ENCODE peak calls at places on chromosomes 3 and 15, in nine cellular contexts. B is NCI-H1105 treated with DMSO at 0.1 percent for 48 hours, X is GM12892, Y is type B pancreatic cell, E is erythroblast, W is kidney tubule cell, D is epithelial cell of esophagus, U is transverse colon, O is GM12865. N is an unnamed sample.

GRCh38 chr15:70251246-70251990 is 153.7 kb upstream of the TLE3 start:
- DNase-seq in B (peak; percentile 31), D (peak; percentile 55), O (no peak), U (no peak), X (no peak), E (no peak), W (no peak), Y (no peak), N (no peak)

GRCh38 chr3:107085261-107085660 is 292.0 kb upstream of the CCDC54 start:
- DNase-seq in Y (no peak), W (peak; percentile 29), X (no peak), B (no peak), E (no peak), O (no peak), U (no peak), D (no peak), N (no peak)

GRCh38 chr3:40741729-40742128 is 217.0 kb downstream of the ZNF621 start:
- DNase-seq in O (peak; percentile 44), W (peak; percentile 17), D (no peak), Y (no peak), X (no peak), E (no peak), B (peak; percentile 33), U (no peak), N (no peak)

GRCh38 chr3:80785475-80785874 is 976.0 kb downstream of the GBE1 start:
- DNase-seq in B (peak; percentile 9), U (no peak), E (no peak), D (peak; percentile 1), O (no peak), Y (no peak), X (no peak), W (no peak), N (no peak)

GRCh38 chr15:48427960-48428547 is 96.8 kb downstream of the DUT start:
- DNase-seq in U (no peak), W (no peak), X (no peak), E (no peak), B (no peak), O (no peak), D (peak; percentile 12), Y (no peak), N (no peak)

GRCh38 chr3:71585891-71586809 is 2.6 kb upstream of the FOXP1 start:
- DNase-seq in D (peak; percentile 61), W (peak; percentile 58), U (no peak), B (peak; percentile 15), O (peak; percentile 29), E (peak; percentile 31), X (no peak), Y (no peak), N (no peak)

GRCh38 chr3:151171145-151171544 is 31.9 kb downstream of the GPR171 start:
- DNase-seq in B (no peak), Y (no peak), U (peak; percentile 39), E (no peak), O (peak; percentile 61), X (no peak), W (no peak), D (no peak), N (no peak)

GRCh38 chr15:39969871-39970270 is 36.0 kb downstream of the EIF2AK4 start:
- DNase-seq in X (no peak), O (no peak), E (peak; percentile 26), W (peak; percentile 72), Y (no peak), U (peak; percentile 81), B (no peak), D (peak; percentile 93), N (no peak)

GRCh38 chr15:98731712-98732450 is 83.5 kb downstream of the IGF1R start:
- DNase-seq in U (no peak), O (no peak), E (no peak), X (no peak), B (no peak), Y (no peak), W (peak; percentile 45), D (no peak), N (no peak)

GRCh38 chr3:110859340-110859739 is 212.3 kb upstream of the NECTIN3 start:
- DNase-seq in O (no peak), X (no peak), U (no peak), W (no peak), B (peak; percentile 29), Y (no peak), E (no peak), D (no peak), N (no peak)

GRCh38 chr3:127037971-127038446 is 55.1 kb downstream of the PLXNA1 start:
- DNase-seq in W (no peak), D (no peak), Y (no peak), O (no peak), E (no peak), B (no peak), U (no peak), X (no peak), N (no peak)

GRCh38 chr3:124410471-124410870 is 319.8 kb upstream of the UMPS start:
- DNase-seq in B (no peak), W (peak; percentile 60), X (no peak), Y (no peak), O (no peak), E (no peak), D (peak; percentile 61), U (no peak), N (no peak)

GRCh38 chr3:190526787-190527767 is 13.2 kb downstream of the IL1RAP start:
- DNase-seq in U (no peak), W (no peak), Y (no peak), X (no peak), E (no peak), O (no peak), D (no peak), B (no peak), N (no peak)

GRCh38 chr15:38844683-38845195 is 280.1 kb upstream of the RASGRP1 start:
- DNase-seq in O (no peak), W (no peak), E (no peak), B (no peak), U (no peak), Y (no peak), D (no peak), X (no peak), N (no peak)

GRCh38 chr3:134796313-134797079 is 1.4 kb downstream of the EPHB1 start:
- DNase-seq in D (peak; percentile 9), B (peak; percentile 65), E (no peak), W (peak; percentile 59), O (no peak), X (no peak), Y (peak; percentile 71), U (no peak), N (no peak)

GRCh38 chr15:32844118-32844711 is 126.4 kb downstream of the GREM1 start:
- DNase-seq in E (peak; percentile 2), B (peak; percentile 46), X (no peak), W (peak; percentile 47), Y (no peak), O (peak; percentile 45), U (no peak), D (peak; percentile 51), N (no peak)

GRCh38 chr3:61077551-61077950 is 173.7 kb downstream of the FHIT start:
- DNase-seq in D (no peak), Y (no peak), U (no peak), O (no peak), B (no peak), E (no peak), X (no peak), W (no peak), N (no peak)

N was measured in GM12891.